ENCODE peak calls at places on chromosome 10, in eight cellular contexts. R is T-helper 2 cell; D is stimulated activated CD4-positive, alpha-beta T cell treated with anti-CD3 and anti-CD28 coated beads, Interleukin-15, amount 100 ng/mL, for 1 hour; H is activated naive CD4-positive, alpha-beta T cell treated with Interleukin-2 at 50 U/mL for 16 hours; I is MG63; G is activated effector memory CD4-positive, alpha-beta T cell treated with anti-CD3 and anti-CD28 coated beads, Interleukin-2, amount 50 U/mL, for 16 hours; C is tibial nerve; Q is NCI-H69. J is an unnamed sample.

GRCh38 chr10:22159180-22159579 is 58.6 kb downstream of the EBLN1 start:
- DNase-seq in H (no peak), G (no peak), C (no peak), R (no peak), D (no peak), I (no peak), Q (no peak), J (no peak)

GRCh38 chr10:14648936-14649335 is 125.8 kb downstream of the FAM107B start:
- DNase-seq in H (no peak), D (no peak), Q (peak), C (no peak), R (no peak), I (no peak), G (no peak), J (no peak)

GRCh38 chr10:100325164-100325563 is 4.9 kb downstream of the PKD2L1 start:
- DNase-seq in R (no peak), I (no peak), G (no peak), D (no peak), C (no peak), H (no peak), Q (no peak), J (no peak)

GRCh38 chr10:95314519-95314918 is 23.7 kb upstream of the PDLIM1 start:
- DNase-seq in Q (peak), D (no peak), R (no peak), G (no peak), I (no peak), C (no peak), H (no peak), J (peak)

GRCh38 chr10:129093641-129094040 is 373.4 kb upstream of the MGMT start:
- DNase-seq in H (no peak), I (no peak), R (no peak), Q (no peak), D (no peak), C (no peak), G (no peak), J (no peak)

GRCh38 chr10:103145860-103146466 is 47.1 kb downstream of the NT5C2 start:
- DNase-seq in Q (peak), G (no peak), R (no peak), C (peak), D (no peak), H (no peak), I (peak), J (no peak)

GRCh38 chr10:131041361-131041916 is 270.1 kb downstream of the TCERG1L start:
- DNase-seq in G (no peak), H (no peak), R (no peak), C (no peak), I (no peak), D (no peak), Q (peak), J (no peak)

GRCh38 chr10:47261121-47261520 is 38.9 kb upstream of the GDF10 start:
- DNase-seq in R (no peak), D (no peak), G (peak), C (no peak), H (peak), Q (no peak), I (no peak), J (peak)

GRCh38 chr10:71588685-71589084 is 130.9 kb downstream of the C10orf105 start:
- DNase-seq in H (no peak), G (no peak), C (no peak), Q (no peak), D (no peak), I (no peak), R (no peak), J (no peak)

GRCh38 chr10:70417568-70417967 is 13.6 kb downstream of the EIF4EBP2 start:
- DNase-seq in Q (no peak), I (no peak), D (no peak), C (no peak), H (no peak), R (no peak), G (no peak), J (no peak)

GRCh38 chr10:110336111-110336721 is 31.5 kb upstream of the SMNDC1 start:
- DNase-seq in R (no peak), Q (peak), I (peak), H (no peak), G (no peak), D (no peak), C (no peak), J (no peak)

GRCh38 chr10:19325581-19325980 is 277.0 kb downstream of the MALRD1 start:
- DNase-seq in Q (no peak), D (no peak), I (no peak), H (no peak), C (no peak), R (no peak), G (no peak), J (no peak)

GRCh38 chr10:84308481-84309304 is 19.7 kb upstream of the CCSER2 start:
- DNase-seq in C (no peak), H (peak), R (no peak), Q (peak), I (peak), G (peak), D (no peak), J (peak)

GRCh38 chr10:77541944-77542343 is 95.7 kb downstream of the KCNMA1 start:
- DNase-seq in G (no peak), D (no peak), C (no peak), R (no peak), H (no peak), I (no peak), Q (no peak), J (no peak)

GRCh38 chr10:60681103-60681502 is 97.2 kb upstream of the CDK1 start:
- DNase-seq in R (no peak), G (no peak), I (no peak), Q (no peak), H (no peak), D (no peak), C (no peak), J (no peak)

GRCh38 chr10:52479567-52479966 is 165.5 kb downstream of the DKK1 start:
- DNase-seq in Q (no peak), R (no peak), D (no peak), I (no peak), H (no peak), G (no peak), C (no peak), J (no peak)

GRCh38 chr10:35050556-35050955 is 39.6 kb downstream of the CUL2 start:
- DNase-seq in D (no peak), G (no peak), I (no peak), C (no peak), R (no peak), Q (no peak), H (no peak), J (no peak)

GRCh38 chr10:43190775-43191174 is 52.5 kb downstream of the CSGALNACT2 start:
- DNase-seq in R (no peak), I (no peak), G (no peak), Q (no peak), H (no peak), C (no peak), D (no peak), J (no peak)

GRCh38 chr10:66627156-66627555 is 298.7 kb upstream of the LRRTM3 start:
- DNase-seq in H (no peak), D (no peak), Q (peak), G (no peak), C (no peak), I (no peak), R (no peak), J (peak)

GRCh38 chr10:110376021-110376773 is 71.5 kb upstream of the SMNDC1 start:
- DNase-seq in H (no peak), G (no peak), I (peak), C (no peak), D (no peak), R (no peak), Q (no peak), J (no peak)

GRCh38 chr10:112952282-112952991 is 2.4 kb downstream of the TCF7L2 start:
- DNase-seq in D (no peak), R (no peak), I (peak), G (no peak), Q (no peak), H (no peak), C (no peak), J (peak)

GRCh38 chr10:74432841-74433594 is 282.0 kb downstream of the ADK start:
- DNase-seq in G (no peak), I (no peak), H (no peak), D (no peak), R (no peak), C (no peak), Q (peak), J (no peak)

GRCh38 chr10:69375307-69376151 is 41.2 kb downstream of the TACR2 start:
- DNase-seq in H (no peak), Q (peak), R (no peak), G (no peak), C (no peak), D (no peak), I (peak), J (no peak)

GRCh38 chr10:119826777-119827176 is 45.9 kb downstream of the MCMBP start:
- DNase-seq in H (no peak), D (no peak), I (no peak), Q (no peak), G (no peak), R (no peak), C (no peak), J (no peak)

GRCh38 chr10:10642741-10643280 is 374.9 kb upstream of the CELF2 start:
- DNase-seq in Q (no peak), C (peak), D (no peak), I (no peak), G (no peak), R (no peak), H (no peak), J (no peak)

GRCh38 chr10:690227-691161 is 1.0 kb upstream of the DIP2C start:
- DNase-seq in G (no peak), Q (no peak), I (no peak), C (no peak), H (no peak), R (no peak), D (no peak), J (no peak)

GRCh38 chr10:91340613-91341362 is 69.4 kb upstream of the HECTD2 start:
- DNase-seq in I (peak), H (no peak), R (no peak), Q (peak), G (no peak), D (no peak), C (no peak), J (no peak)